ENCODE peak calls at places on chromosomes 2 and 18, in five cellular contexts. Z, R, V, M and L are unnamed samples.

GRCh38 chr2:24012521-24013245 is 2.8 kb downstream of the MFSD2B start:
- DNase-seq in V (no peak), M (no peak), R (no peak), Z (no peak), L (peak)

GRCh38 chr2:179532890-179533289 is 268.3 kb upstream of the SESTD1 start:
- DNase-seq in Z (no peak), M (no peak), R (no peak), V (no peak), L (peak)

GRCh38 chr2:186696804-186697203 is 2.9 kb downstream of the FAM171B start:
- DNase-seq in M (no peak), V (no peak), Z (no peak), R (no peak), L (no peak)

GRCh38 chr2:105875241-105875640 is 130.5 kb downstream of the NCK2 start:
- DNase-seq in V (no peak), Z (no peak), M (no peak), R (no peak), L (peak)

GRCh38 chr2:133636287-133636686 is 68.0 kb upstream of the NCKAP5 start:
- DNase-seq in V (no peak), R (no peak), M (no peak), Z (no peak), L (no peak)

GRCh38 chr2:200622106-200622505 is 36.3 kb downstream of the AOX1 start:
- DNase-seq in R (no peak), V (no peak), M (no peak), Z (peak), L (no peak)

GRCh38 chr18:5626130-5626880 is 82.5 kb upstream of the EPB41L3 start:
- DNase-seq in Z (no peak), V (no peak), R (no peak), M (no peak), L (no peak)

GRCh38 chr18:56489901-56490300 is 148.5 kb downstream of the TXNL1 start:
- DNase-seq in V (no peak), M (no peak), R (no peak), Z (no peak), L (no peak)

GRCh38 chr18:12376034-12376717 is 851 bp downstream of the AFG3L2 start:
- DNase-seq in V (no peak), Z (no peak), R (no peak), M (no peak), L (peak)

GRCh38 chr18:70132999-70133398 is 72.5 kb downstream of the RTTN start:
- DNase-seq in Z (peak), M (no peak), V (no peak), R (no peak), L (peak)

GRCh38 chr2:18311413-18311812 is 249.0 kb downstream of the RDH14 start:
- DNase-seq in M (no peak), V (no peak), R (no peak), Z (peak), L (peak)

GRCh38 chr2:42169869-42170465 is 814 bp downstream of the EML4 start:
- DNase-seq in V (no peak), R (no peak), M (no peak), Z (peak), L (no peak)

GRCh38 chr2:102273619-102274211 is 37.6 kb upstream of the IL1RL1 start:
- DNase-seq in R (no peak), V (no peak), Z (peak), M (no peak), L (no peak)

GRCh38 chr2:172427256-172427989 is at the start of gene ITGA6:
- DNase-seq in M (no peak), V (peak), Z (peak), R (peak), L (peak)

GRCh38 chr2:190759749-190760213 is 110.9 kb downstream of the NAB1 start:
- DNase-seq in R (no peak), V (peak), M (no peak), Z (peak), L (peak)

GRCh38 chr2:126722081-126722480 is 66.1 kb downstream of the GYPC start:
- DNase-seq in V (no peak), Z (no peak), R (no peak), M (no peak), L (no peak)
- TF ChIP-seq BHLHE40 in V (no peak), Z (no peak), R (no peak), M (no peak), L (no peak)

GRCh38 chr2:84925724-84926376 is 20.4 kb downstream of the TMSB10 start:
- DNase-seq in R (peak), V (peak), Z (peak), M (peak), L (peak)
- TF ChIP-seq POLR2A in R (no peak), V (peak), Z (peak), M (peak), L (no peak)

GRCh38 chr18:79466591-79466990 is 70.9 kb downstream of the NFATC1 start:
- DNase-seq in M (no peak), R (no peak), V (no peak), Z (no peak), L (no peak)
- TF ChIP-seq BHLHE40 in M (peak), R (no peak), V (no peak), Z (no peak), L (no peak)

GRCh38 chr2:113126845-113127645 is at the start of gene IL1RN:
- DNase-seq in Z (no peak), M (no peak), V (no peak), R (no peak), L (peak)
- TF ChIP-seq POLR2A in Z (no peak), M (no peak), V (no peak), R (no peak), L (no peak)

GRCh38 chr2:227406177-227407031 is 18.7 kb upstream of the SCYGR1 start:
- DNase-seq in Z (peak), V (peak), R (peak), M (no peak), L (peak)

GRCh38 chr2:227404575-227404974 is 16.8 kb upstream of the SCYGR1 start:
- DNase-seq in R (no peak), V (peak), M (no peak), Z (no peak), L (no peak)

GRCh38 chr2:227410191-227410590 is 22.4 kb upstream of the SCYGR1 start:
- DNase-seq in V (no peak), Z (no peak), M (no peak), R (no peak), L (no peak)

GRCh38 chr2:227411320-227411989 is 23.7 kb upstream of the SCYGR1 start:
- DNase-seq in V (no peak), R (no peak), Z (peak), M (peak), L (no peak)

GRCh38 chr2:227407601-227408089 is 19.9 kb upstream of the SCYGR1 start:
- DNase-seq in M (no peak), Z (no peak), R (no peak), V (peak), L (no peak)
- TF ChIP-seq BHLHE40 in M (no peak), Z (no peak), R (no peak), V (no peak), L (no peak)